ENCODE peak calls at places on chromosomes 11 and 22, in four cellular contexts. H is CD4-positive, CD25-positive, alpha-beta regulatory T cell; T is neuronal stem cell; J is posterior cingulate gyrus. B is an unnamed sample.

GRCh38 chr11:13289081-13289480 is 11.5 kb downstream of the BMAL1 start:
- DNase-seq in H (no peak), T (no peak), J (no peak), B (no peak)

GRCh38 chr22:31852691-31853370 is 91.5 kb upstream of the YWHAH start:
- DNase-seq in H (no peak), T (no peak), J (no peak), B (no peak)

GRCh38 chr22:19801340-19802000 is 40.9 kb downstream of the TBX1 start:
- DNase-seq in H (no peak), T (no peak), J (no peak), B (no peak)

GRCh38 chr11:102603091-102603490 is 22.0 kb downstream of the MMP20 start:
- DNase-seq in H (no peak), T (no peak), J (peak), B (peak)

GRCh38 chr11:118792642-118793124 is 1.7 kb upstream of the DDX6 start:
- DNase-seq in H (peak), T (peak), J (peak), B (peak)

GRCh38 chr11:34379081-34379480 is 21.3 kb upstream of the ABTB2 start:
- DNase-seq in H (no peak), T (no peak), J (no peak), B (no peak)

GRCh38 chr11:111586305-111586915 is 15.8 kb upstream of the SIK2 start:
- DNase-seq in H (peak), T (no peak), J (no peak), B (no peak)

GRCh38 chr11:66264383-66264782 is 4.1 kb upstream of the RAB1B start:
- DNase-seq in H (no peak), T (no peak), J (no peak), B (no peak)

GRCh38 chr22:48477031-48477721 is 1350.5 kb downstream of the BRD1 start:
- DNase-seq in H (no peak), T (no peak), J (no peak), B (no peak)

GRCh38 chr22:24565077-24565476 is 9.3 kb downstream of the SNRPD3 start:
- DNase-seq in H (no peak), T (no peak), J (no peak), B (no peak)

GRCh38 chr11:18111005-18111404 is 5.1 kb upstream of the SAAL1 start:
- DNase-seq in H (no peak), T (no peak), J (no peak), B (no peak)

GRCh38 chr11:102666331-102666957 is 39.1 kb downstream of the MMP27 start:
- DNase-seq in H (no peak), T (peak), J (no peak), B (peak)

GRCh38 chr11:131671320-131671719 is 300.9 kb downstream of the NTM start:
- DNase-seq in H (no peak), T (no peak), J (peak), B (no peak)

GRCh38 chr11:45884596-45885185 is 760 bp upstream of the MAPK8IP1 start:
- DNase-seq in H (no peak), T (no peak), J (no peak), B (no peak)

GRCh38 chr22:23057331-23057730 is 13.0 kb upstream of the GNAZ start:
- DNase-seq in H (no peak), T (no peak), J (no peak), B (no peak)

GRCh38 chr22:47727656-47728055 is 965.2 kb downstream of the TBC1D22A start:
- DNase-seq in H (no peak), T (no peak), J (no peak), B (no peak)

GRCh38 chr11:123381149-123381548 is 48.9 kb upstream of the GRAMD1B start:
- DNase-seq in H (no peak), T (no peak), J (no peak), B (no peak)

GRCh38 chr22:36341640-36342041 is 46.1 kb downstream of the MYH9 start:
- DNase-seq in H (no peak), T (no peak), J (peak), B (no peak)

GRCh38 chr22:46367707-46368191 is 32.2 kb downstream of the TRMU start:
- DNase-seq in H (peak), T (peak), J (peak), B (peak)

GRCh38 chr11:10310301-10310841 is 5.5 kb downstream of the ADM start:
- DNase-seq in H (no peak), T (no peak), J (no peak), B (no peak)